ENCODE peak calls at places on chromosomes 16 and 17, in four cellular contexts. One of them, this sample, is unnamed.

GRCh38 chr17:14299261-14300093 is 1.4 kb upstream of the HS3ST3B1 start:
- DNase-seq in CD8-positive, alpha-beta T cell: no peak
- DNase-seq in OCI-LY7: no peak
- DNase-seq in Caco-2: no peak
- DNase-seq in this sample: peak

GRCh38 chr17:75619506-75620431 is 13.5 kb upstream of the SMIM5 start:
- DNase-seq in CD8-positive, alpha-beta T cell: no peak
- DNase-seq in OCI-LY7: peak
- DNase-seq in Caco-2: peak
- DNase-seq in this sample: no peak

GRCh38 chr16:28534542-28535373 is 4.0 kb downstream of the NUPR1 start:
- DNase-seq in CD8-positive, alpha-beta T cell: no peak
- DNase-seq in OCI-LY7: no peak
- DNase-seq in Caco-2: no peak
- DNase-seq in this sample: no peak

GRCh38 chr17:66964083-66964771 is at the start of gene CACNG4:
- DNase-seq in CD8-positive, alpha-beta T cell: no peak
- DNase-seq in OCI-LY7: no peak
- DNase-seq in Caco-2: peak
- DNase-seq in this sample: no peak

GRCh38 chr17:64190468-64190867 is 60.5 kb upstream of the ERN1 start:
- DNase-seq in CD8-positive, alpha-beta T cell: no peak
- DNase-seq in OCI-LY7: no peak
- DNase-seq in Caco-2: no peak
- DNase-seq in this sample: no peak

GRCh38 chr17:42284020-42284369 is 4.3 kb upstream of the STAT5A start:
- DNase-seq in CD8-positive, alpha-beta T cell: no peak
- DNase-seq in OCI-LY7: no peak
- DNase-seq in Caco-2: peak
- DNase-seq in this sample: no peak

GRCh38 chr17:4507361-4508111 is 8.9 kb downstream of the SPNS2 start:
- DNase-seq in CD8-positive, alpha-beta T cell: no peak
- DNase-seq in OCI-LY7: no peak
- DNase-seq in Caco-2: no peak
- DNase-seq in this sample: no peak

GRCh38 chr17:75277664-75278071 is 6.6 kb upstream of the MIF4GD start:
- DNase-seq in CD8-positive, alpha-beta T cell: no peak
- DNase-seq in OCI-LY7: no peak
- DNase-seq in Caco-2: no peak
- DNase-seq in this sample: no peak

GRCh38 chr17:17258011-17258410 is 21.0 kb upstream of the FLCN start:
- DNase-seq in CD8-positive, alpha-beta T cell: no peak
- DNase-seq in OCI-LY7: no peak
- DNase-seq in Caco-2: no peak
- DNase-seq in this sample: no peak

GRCh38 chr16:57112403-57113041 is 20.1 kb downstream of the CPNE2 start:
- DNase-seq in CD8-positive, alpha-beta T cell: no peak
- DNase-seq in OCI-LY7: no peak
- DNase-seq in Caco-2: no peak
- DNase-seq in this sample: no peak

GRCh38 chr17:17783121-17783824 is 53.5 kb downstream of the SREBF1 start:
- DNase-seq in CD8-positive, alpha-beta T cell: peak
- DNase-seq in OCI-LY7: peak
- DNase-seq in Caco-2: peak
- DNase-seq in this sample: peak

GRCh38 chr17:39679521-39680192 is 8.2 kb downstream of the PGAP3 start:
- DNase-seq in CD8-positive, alpha-beta T cell: peak
- DNase-seq in OCI-LY7: peak
- DNase-seq in Caco-2: no peak
- DNase-seq in this sample: no peak

GRCh38 chr17:35747540-35748017 is 5.5 kb downstream of the GAS2L2 start:
- DNase-seq in CD8-positive, alpha-beta T cell: peak
- DNase-seq in OCI-LY7: peak
- DNase-seq in Caco-2: peak
- DNase-seq in this sample: peak

GRCh38 chr16:49283376-49284049 is 1.9 kb upstream of the CBLN1 start:
- DNase-seq in CD8-positive, alpha-beta T cell: no peak
- DNase-seq in OCI-LY7: no peak
- DNase-seq in Caco-2: no peak
- DNase-seq in this sample: no peak

GRCh38 chr16:56606071-56606687 is 2.2 kb upstream of the MT2A start:
- DNase-seq in CD8-positive, alpha-beta T cell: no peak
- DNase-seq in OCI-LY7: no peak
- DNase-seq in Caco-2: no peak
- DNase-seq in this sample: no peak

GRCh38 chr17:61738249-61738648 is 125.1 kb downstream of the BRIP1 start:
- DNase-seq in CD8-positive, alpha-beta T cell: no peak
- DNase-seq in OCI-LY7: no peak
- DNase-seq in Caco-2: no peak
- DNase-seq in this sample: no peak

GRCh38 chr17:7484067-7484963 is at the start of gene POLR2A:
- DNase-seq in CD8-positive, alpha-beta T cell: peak
- DNase-seq in OCI-LY7: peak
- DNase-seq in Caco-2: peak
- DNase-seq in this sample: peak
- TF ChIP-seq CTCF in CD8-positive, alpha-beta T cell: no peak
- TF ChIP-seq CTCF in OCI-LY7: no peak
- TF ChIP-seq CTCF in Caco-2: no peak
- TF ChIP-seq CTCF in this sample: no peak

GRCh38 chr17:28216032-28216431 is 103.0 kb upstream of the TMEM97 start:
- DNase-seq in CD8-positive, alpha-beta T cell: no peak
- DNase-seq in OCI-LY7: no peak
- DNase-seq in Caco-2: no peak
- DNase-seq in this sample: no peak

GRCh38 chr17:28216528-28216927 is 102.5 kb upstream of the TMEM97 start:
- DNase-seq in CD8-positive, alpha-beta T cell: no peak
- DNase-seq in OCI-LY7: no peak
- DNase-seq in Caco-2: no peak
- DNase-seq in this sample: no peak

GRCh38 chr17:28221751-28222414 is 97.1 kb upstream of the TMEM97 start:
- DNase-seq in CD8-positive, alpha-beta T cell: no peak
- DNase-seq in OCI-LY7: no peak
- DNase-seq in Caco-2: no peak
- DNase-seq in this sample: no peak

GRCh38 chr17:28225271-28225670 is 93.7 kb upstream of the TMEM97 start:
- DNase-seq in CD8-positive, alpha-beta T cell: no peak
- DNase-seq in OCI-LY7: no peak
- DNase-seq in Caco-2: no peak
- DNase-seq in this sample: no peak

GRCh38 chr17:28219771-28220170 is 99.2 kb upstream of the TMEM97 start:
- DNase-seq in CD8-positive, alpha-beta T cell: no peak
- DNase-seq in OCI-LY7: no peak
- DNase-seq in Caco-2: peak
- DNase-seq in this sample: no peak
- TF ChIP-seq CTCF in CD8-positive, alpha-beta T cell: no peak
- TF ChIP-seq CTCF in OCI-LY7: no peak
- TF ChIP-seq CTCF in Caco-2: no peak
- TF ChIP-seq CTCF in this sample: no peak

DNA sequence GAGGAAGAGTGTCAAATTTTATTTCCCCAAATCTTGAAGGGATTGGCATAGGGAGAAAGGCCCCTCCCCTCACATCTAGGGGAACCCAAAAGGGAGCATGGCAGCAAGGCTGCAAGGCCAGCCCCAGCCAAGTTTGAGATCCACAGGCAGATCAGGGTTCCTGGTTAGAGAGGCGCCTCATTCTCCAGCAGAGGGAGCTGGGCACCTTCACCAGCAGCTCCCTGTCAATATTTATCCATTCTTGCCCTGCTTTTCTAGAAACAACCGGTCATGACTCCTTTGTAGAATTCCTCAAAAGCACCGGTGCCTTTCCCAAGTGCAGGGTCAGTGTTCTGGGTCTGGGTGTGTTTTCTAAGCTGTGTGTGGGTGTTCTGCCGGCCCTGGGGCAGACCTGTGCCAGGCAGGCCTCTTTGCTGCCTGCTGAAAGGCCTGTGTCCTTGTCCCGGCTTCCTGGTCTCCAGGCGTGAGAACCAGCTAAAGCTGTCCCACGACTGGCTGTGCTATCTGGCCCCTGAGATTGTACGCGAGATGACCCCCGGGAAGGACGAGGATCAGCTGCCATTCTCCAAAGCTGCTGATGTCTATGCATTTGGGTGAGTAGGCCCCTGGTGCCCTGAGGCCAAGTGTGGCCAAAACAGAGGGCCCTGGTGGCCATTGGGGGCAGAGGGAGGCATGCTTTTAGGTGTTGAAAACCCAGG is 21.2 kb upstream of the LGALS9 start:
- DNase-seq in CD8-positive, alpha-beta T cell: no peak
- DNase-seq in OCI-LY7: peak
- DNase-seq in Caco-2: peak
- DNase-seq in this sample: no peak
- TF ChIP-seq CTCF in CD8-positive, alpha-beta T cell: no peak
- TF ChIP-seq CTCF in OCI-LY7: peak
- TF ChIP-seq CTCF in Caco-2: peak
- TF ChIP-seq CTCF in this sample: no peak

GRCh38 chr17:29929544-29930398 is at the start of gene SSH2:
- DNase-seq in CD8-positive, alpha-beta T cell: peak
- DNase-seq in OCI-LY7: peak
- DNase-seq in Caco-2: peak
- DNase-seq in this sample: peak
- TF ChIP-seq CTCF in CD8-positive, alpha-beta T cell: no peak
- TF ChIP-seq CTCF in OCI-LY7: no peak
- TF ChIP-seq CTCF in Caco-2: no peak
- TF ChIP-seq CTCF in this sample: no peak

DNA sequence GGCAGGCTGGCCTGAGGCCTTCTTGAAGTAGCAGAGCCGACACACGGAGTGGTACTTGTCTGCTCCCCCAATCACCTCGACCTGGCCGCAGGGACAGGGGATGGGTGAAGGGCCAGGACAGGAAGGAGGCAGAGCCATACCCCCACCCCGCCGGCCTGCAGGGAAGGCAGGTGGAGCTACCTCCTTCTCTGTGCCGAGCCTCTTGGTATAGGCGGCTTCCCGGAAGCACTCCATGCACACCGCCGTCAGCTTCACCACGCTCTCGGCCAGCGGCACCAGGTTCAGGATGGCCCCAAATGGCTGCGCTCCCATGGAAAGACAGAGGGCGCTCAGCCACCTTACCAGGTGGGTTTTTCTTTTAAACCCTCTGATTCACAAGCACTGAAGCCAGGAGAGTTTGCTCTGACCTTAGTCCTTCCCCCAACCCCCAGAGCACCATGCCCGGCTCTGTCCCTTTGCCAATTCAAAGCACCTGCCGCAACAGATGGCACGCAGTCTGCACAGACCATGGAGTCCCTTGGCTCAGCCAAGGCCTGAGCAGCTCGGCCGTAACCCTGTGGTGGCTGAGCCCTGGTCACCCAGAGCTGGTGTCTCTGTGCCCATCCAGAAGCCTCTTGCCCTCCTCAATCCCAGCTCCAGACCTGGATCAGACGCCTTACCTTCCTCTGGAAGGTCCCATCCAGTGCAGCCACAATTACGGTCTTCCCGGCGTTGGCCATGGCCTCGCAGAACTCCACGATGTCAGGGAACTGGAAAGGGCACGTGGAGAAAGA is 6.7 kb downstream of the SYNGR2 start:
- DNase-seq in CD8-positive, alpha-beta T cell: no peak
- DNase-seq in OCI-LY7: peak
- DNase-seq in Caco-2: no peak
- DNase-seq in this sample: no peak
- TF ChIP-seq CTCF in CD8-positive, alpha-beta T cell: no peak
- TF ChIP-seq CTCF in OCI-LY7: peak
- TF ChIP-seq CTCF in Caco-2: no peak
- TF ChIP-seq CTCF in this sample: no peak

This sample was measured in natural killer cell.